ENCODE peak calls at places on chromosome 16, in eight cellular contexts. U, M, X, J, I, F, D and C are unnamed samples.

GRCh38 chr16:87550510-87550961 is 51.8 kb upstream of the JPH3 start:
- DNase-seq in U (no peak), M (no peak), X (peak), J (peak), I (peak), F (peak), D (peak), C (peak)

GRCh38 chr16:4936991-4937781 is at the start of gene PPL:
- DNase-seq in U (no peak), M (no peak), X (no peak), J (peak), I (peak), F (peak), D (peak), C (peak)

GRCh38 chr16:57341441-57342303 is 16.9 kb upstream of the CCL22 start:
- DNase-seq in U (peak), M (peak), X (no peak), J (no peak), I (no peak), F (no peak), D (peak), C (no peak)

GRCh38 chr16:8676737-8677375 is 2.4 kb downstream of the ABAT start:
- DNase-seq in U (no peak), M (no peak), X (no peak), J (no peak), I (no peak), F (no peak), D (no peak), C (no peak)

GRCh38 chr16:15509593-15510520 is 75.5 kb downstream of the BMERB1 start:
- DNase-seq in U (peak), M (peak), X (peak), J (no peak), I (no peak), F (peak), D (no peak), C (peak)

GRCh38 chr16:3020604-3021448 is 658 bp downstream of the TNFRSF12A start:
- DNase-seq in U (peak), M (peak), X (peak), J (peak), I (peak), F (peak), D (peak), C (peak)

GRCh38 chr16:69404275-69404805 is 18.5 kb upstream of the TERF2 start:
- DNase-seq in U (peak), M (peak), X (no peak), J (peak), I (no peak), F (peak), D (peak), C (no peak)

GRCh38 chr16:86827521-86827920 is 249.2 kb downstream of the FOXL1 start:
- DNase-seq in U (no peak), M (no peak), X (no peak), J (no peak), I (no peak), F (no peak), D (no peak), C (no peak)